ENCODE peak calls at places on chromosome 4, in six cellular contexts. L is mesendoderm, W is neuronal stem cell, H is H9, B is mesenchymal stem cell, O is H1. M is an unnamed sample.

GRCh38 chr4:54233697-54234496 is 4.8 kb downstream of the PDGFRA start:
- DNase-seq in L (peak), O (peak), W (peak), H (peak), B (peak), M (peak)

GRCh38 chr4:73901031-73901430 is 31.8 kb downstream of the CXCL1 start:
- DNase-seq in H (no peak), O (no peak), L (no peak), W (no peak), B (no peak), M (peak)

GRCh38 chr4:146545102-146545501 is 23.4 kb upstream of the SLC10A7 start:
- DNase-seq in W (no peak), L (peak), B (peak), H (peak), O (no peak), M (peak)

GRCh38 chr4:23582671-23583070 is 307.2 kb downstream of the PPARGC1A start:
- DNase-seq in O (no peak), B (no peak), H (no peak), L (no peak), W (no peak), M (no peak)

GRCh38 chr4:132333723-132334045 is 815.4 kb upstream of the PCDH10 start:
- DNase-seq in B (peak), H (no peak), O (no peak), L (no peak), W (no peak), M (peak)

GRCh38 chr4:126610933-126611332 is 1021.8 kb upstream of the INTU start:
- DNase-seq in L (no peak), W (no peak), O (no peak), B (no peak), H (no peak), M (no peak)

GRCh38 chr4:109211671-109212070 is 90.8 kb downstream of the COL25A1 start:
- DNase-seq in L (no peak), H (no peak), W (no peak), B (no peak), O (no peak), M (peak)

GRCh38 chr4:58247792-58248191 is 1137.6 kb upstream of the IGFBP7 start:
- DNase-seq in O (no peak), H (peak), B (peak), L (peak), W (no peak), M (no peak)

GRCh38 chr4:24611575-24611974 is 27.2 kb upstream of the DHX15 start:
- DNase-seq in B (no peak), O (no peak), L (no peak), H (no peak), W (no peak), M (no peak)

GRCh38 chr4:153519677-153520076 is 53.5 kb downstream of the TMEM131L start:
- DNase-seq in O (no peak), W (no peak), B (no peak), L (no peak), H (no peak), M (no peak)

GRCh38 chr4:152168960-152169616 is 366.8 kb downstream of the FBXW7 start:
- DNase-seq in L (no peak), W (no peak), B (no peak), H (no peak), O (no peak), M (no peak)

GRCh38 chr4:169253087-169253675 is 17.6 kb downstream of the SH3RF1 start:
- DNase-seq in O (no peak), W (no peak), H (no peak), B (no peak), L (no peak), M (no peak)

GRCh38 chr4:168019921-168020320 is 72.4 kb upstream of the ANXA10 start:
- DNase-seq in O (no peak), L (no peak), H (no peak), B (no peak), W (no peak), M (no peak)

GRCh38 chr4:182189107-182189878 is 53.9 kb upstream of the TENM3 start:
- DNase-seq in O (no peak), B (peak), W (no peak), L (no peak), H (no peak), M (peak)

GRCh38 chr4:177339794-177340374 is 30.2 kb downstream of the NEIL3 start:
- DNase-seq in B (peak), H (no peak), L (peak), W (no peak), O (no peak), M (peak)

GRCh38 chr4:186241616-186242015 is 14.3 kb downstream of the KLKB1 start:
- DNase-seq in O (no peak), L (no peak), W (no peak), B (no peak), H (no peak), M (no peak)

GRCh38 chr4:77308843-77309242 is 151.8 kb downstream of the CCNG2 start:
- DNase-seq in W (peak), B (peak), H (no peak), L (peak), O (no peak), M (peak)

GRCh38 chr4:98447648-98448047 is 186.5 kb downstream of the RAP1GDS1 start:
- DNase-seq in L (peak), W (no peak), B (no peak), O (peak), H (no peak), M (no peak)

GRCh38 chr4:137927972-137928371 is 314.2 kb downstream of the SLC7A11 start:
- DNase-seq in H (no peak), L (no peak), W (no peak), O (no peak), B (no peak), M (no peak)

GRCh38 chr4:89957527-89957926 is 62.9 kb downstream of the MMRN1 start:
- DNase-seq in B (no peak), H (no peak), W (no peak), L (peak), O (no peak), M (no peak)

GRCh38 chr4:151031831-151032605 is 16.9 kb upstream of the LRBA start:
- DNase-seq in W (no peak), B (peak), L (no peak), O (no peak), H (no peak), M (peak)

GRCh38 chr4:123819362-123820035 is 422.9 kb downstream of the SPRY1 start:
- DNase-seq in L (no peak), H (no peak), O (no peak), W (no peak), B (no peak), M (no peak)

GRCh38 chr4:37812713-37813112 is 13.8 kb upstream of the PGM2 start:
- DNase-seq in H (no peak), L (peak), W (no peak), O (no peak), B (peak), M (peak)

GRCh38 chr4:80694178-80694577 is 336.3 kb upstream of the BMP3 start:
- DNase-seq in L (no peak), B (no peak), O (no peak), H (no peak), W (no peak), M (no peak)

GRCh38 chr4:109406337-109406931 is 27.2 kb upstream of the SEC24B start:
- DNase-seq in O (no peak), B (peak), L (peak), H (no peak), W (peak), M (peak)

GRCh38 chr4:7938513-7939376 is 916 bp downstream of the AFAP1 start:
- DNase-seq in L (peak), B (peak), H (no peak), W (no peak), O (no peak), M (peak)

GRCh38 chr4:55604996-55605395 is 13.0 kb upstream of the PDCL2 start:
- DNase-seq in H (no peak), L (no peak), B (no peak), O (no peak), W (no peak), M (no peak)

GRCh38 chr4:122151982-122152698 is at the start of gene BLTP1:
- DNase-seq in O (peak), B (peak), H (peak), L (peak), W (peak), M (peak)

DNA sequence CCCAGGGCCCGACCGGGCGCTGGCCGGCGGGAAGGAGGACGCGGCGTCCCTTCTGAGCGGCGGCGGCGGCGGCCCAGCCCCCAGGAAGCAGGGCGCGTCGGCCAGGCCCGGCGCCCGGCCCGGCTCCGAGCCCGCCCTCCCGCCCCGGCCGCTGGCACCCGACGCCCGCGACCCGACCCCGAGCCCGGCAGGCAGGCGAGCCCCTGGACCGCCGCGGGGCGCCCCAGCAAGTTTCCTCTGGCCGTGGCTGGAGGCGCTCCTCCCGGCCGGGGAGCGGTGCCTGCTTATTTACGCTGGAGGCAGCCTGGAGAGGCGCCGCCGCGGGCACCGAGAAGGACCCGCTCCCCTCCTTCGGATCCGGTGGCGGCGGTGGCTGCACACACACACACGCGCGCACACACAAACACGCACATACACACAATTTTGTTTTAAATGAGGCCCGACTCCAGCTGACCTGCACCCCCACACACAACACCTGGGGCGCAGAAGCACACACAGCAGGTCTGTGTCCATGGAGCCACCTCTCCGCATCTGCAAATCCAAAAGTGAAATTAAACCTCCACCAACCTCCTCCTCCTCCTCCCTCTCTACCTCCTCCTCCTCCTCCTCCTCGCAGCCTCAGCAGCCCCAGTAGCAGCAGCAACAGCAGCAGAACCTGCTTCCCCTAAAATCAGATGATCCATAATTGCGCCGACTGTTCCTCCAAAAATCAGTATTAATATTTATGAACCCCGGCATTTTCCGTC is 662 bp downstream of the IRF2 start:
- DNase-seq in W (peak), O (peak), B (peak), L (peak), H (no peak), M (peak)
- H2AK5ac ChIP-seq in W (peak), O (no peak), B (no peak), L (peak), H (no peak), M (peak)

DNA sequence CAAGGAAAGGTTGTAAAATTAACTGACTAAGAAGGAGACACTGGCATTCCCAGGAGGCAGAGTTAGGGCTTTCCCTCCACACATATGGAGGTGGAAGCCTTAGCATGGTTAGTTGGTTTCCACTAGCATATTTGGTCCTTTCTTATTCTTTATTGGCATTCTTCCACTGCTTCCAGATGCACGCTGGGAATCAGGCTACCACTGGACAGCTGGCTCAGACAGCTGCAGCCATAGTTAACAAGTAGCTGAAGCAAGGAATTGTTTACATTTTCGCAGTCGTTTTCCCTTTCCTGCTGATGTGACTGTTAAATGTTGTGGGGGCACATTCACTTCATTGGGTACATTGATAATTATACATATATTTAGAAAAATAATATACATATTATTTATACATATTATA is 169.2 kb downstream of the GRIA2 start:
- DNase-seq in W (no peak), O (no peak), L (no peak), H (no peak), B (no peak), M (no peak)
- H2AK5ac ChIP-seq in W (no peak), O (no peak), L (no peak), H (no peak), B (no peak), M (no peak)

DNA sequence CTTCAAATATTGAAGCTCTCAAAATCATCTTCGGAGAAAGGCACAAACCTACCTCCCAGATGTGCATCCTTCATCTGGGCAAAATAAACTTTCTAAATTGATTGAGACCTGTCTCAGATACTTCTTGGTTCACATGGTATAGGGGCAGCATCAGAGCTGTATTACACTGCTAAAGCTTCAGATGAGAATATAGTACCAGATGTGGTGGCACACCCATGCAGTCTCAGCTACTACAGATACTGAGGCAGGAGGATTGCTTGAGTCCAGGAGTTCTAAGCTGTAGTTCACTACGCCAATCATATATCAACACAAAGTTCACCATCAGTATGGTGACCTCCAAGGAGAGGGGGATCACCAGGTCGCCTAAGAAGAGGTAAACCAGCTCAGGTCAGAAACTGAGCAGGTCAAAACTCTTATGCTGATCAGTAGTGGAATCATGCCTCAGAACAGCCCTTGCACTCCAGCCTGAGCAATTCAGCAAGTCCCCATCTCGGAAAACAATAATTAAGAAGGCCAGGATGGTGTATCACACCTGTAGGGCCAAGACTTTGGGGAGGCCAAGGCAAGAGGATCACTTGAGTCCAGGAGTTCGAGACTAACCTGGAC is 22.0 kb downstream of the ELF2 start:
- DNase-seq in H (no peak), L (no peak), B (no peak), W (no peak), O (no peak), M (no peak)
- H2AK5ac ChIP-seq in H (peak), L (peak), B (no peak), W (no peak), O (peak), M (no peak)

DNA sequence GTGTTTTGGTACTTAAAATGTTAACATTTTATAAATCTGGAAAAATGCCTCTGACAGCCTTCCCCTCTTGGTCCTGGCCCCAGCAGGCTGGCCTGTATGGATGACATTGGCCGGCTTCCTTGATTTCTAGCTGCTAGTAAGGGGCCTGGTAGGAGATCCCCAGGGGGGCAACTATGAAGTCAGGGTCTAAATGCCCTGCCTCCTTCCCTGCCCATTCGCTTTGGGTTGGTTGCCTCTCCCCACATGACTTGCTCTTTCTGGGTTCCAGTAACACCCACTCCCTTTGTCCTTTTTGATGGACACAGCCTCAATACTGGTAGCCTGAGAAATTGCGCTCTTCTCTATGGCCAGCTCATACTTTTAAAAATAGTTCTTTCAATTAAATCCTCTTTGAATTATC is 78.0 kb upstream of the MAD2L1 start:
- DNase-seq in W (no peak), L (peak), B (no peak), O (no peak), H (peak), M (no peak)
- H2AK5ac ChIP-seq in W (no peak), L (no peak), B (no peak), O (no peak), H (no peak), M (no peak)

GRCh38 chr4:36392916-36393315 is 111.5 kb downstream of the DTHD1 start:
- DNase-seq in W (no peak), L (no peak), H (no peak), B (no peak), O (no peak), M (no peak)
- H2AK5ac ChIP-seq in W (no peak), L (no peak), H (no peak), B (no peak), O (no peak), M (no peak)

DNA sequence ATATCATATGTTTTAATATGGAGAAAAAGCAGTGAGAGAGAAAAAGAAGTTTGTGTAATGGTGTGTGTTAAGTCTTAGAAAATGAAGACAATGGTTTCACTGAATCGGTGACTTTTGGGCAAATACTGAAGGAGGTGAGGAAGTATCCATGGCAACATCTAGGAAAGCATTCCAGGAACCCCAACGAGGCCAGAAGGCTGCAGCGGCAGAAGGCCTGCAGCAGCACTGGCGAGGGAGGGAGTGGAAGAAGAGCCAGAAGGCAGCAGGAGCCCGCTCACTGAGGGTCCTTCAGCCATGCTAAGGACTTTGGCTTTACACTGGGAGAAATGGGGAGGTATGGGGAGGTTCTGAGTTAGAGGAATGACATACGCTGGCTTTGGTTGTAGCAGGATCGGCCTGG is 26.8 kb downstream of the COQ2 start:
- DNase-seq in H (no peak), B (no peak), L (peak), O (no peak), W (no peak), M (no peak)
- H2AK5ac ChIP-seq in H (no peak), B (peak), L (no peak), O (no peak), W (no peak), M (peak)

GRCh38 chr4:102318526-102318925 is 26.8 kb downstream of the SLC39A8 start:
- DNase-seq in W (no peak), H (no peak), B (no peak), O (no peak), L (no peak), M (no peak)

GRCh38 chr4:102318105-102318504 is 27.2 kb downstream of the SLC39A8 start:
- DNase-seq in B (no peak), W (no peak), H (no peak), O (no peak), L (no peak), M (no peak)

GRCh38 chr4:102317459-102317858 is 27.8 kb downstream of the SLC39A8 start:
- DNase-seq in L (no peak), W (no peak), B (no peak), H (no peak), O (no peak), M (no peak)

GRCh38 chr4:102321260-102321991 is 23.9 kb downstream of the SLC39A8 start:
- DNase-seq in L (peak), B (no peak), H (peak), W (no peak), O (no peak), M (no peak)

DNA sequence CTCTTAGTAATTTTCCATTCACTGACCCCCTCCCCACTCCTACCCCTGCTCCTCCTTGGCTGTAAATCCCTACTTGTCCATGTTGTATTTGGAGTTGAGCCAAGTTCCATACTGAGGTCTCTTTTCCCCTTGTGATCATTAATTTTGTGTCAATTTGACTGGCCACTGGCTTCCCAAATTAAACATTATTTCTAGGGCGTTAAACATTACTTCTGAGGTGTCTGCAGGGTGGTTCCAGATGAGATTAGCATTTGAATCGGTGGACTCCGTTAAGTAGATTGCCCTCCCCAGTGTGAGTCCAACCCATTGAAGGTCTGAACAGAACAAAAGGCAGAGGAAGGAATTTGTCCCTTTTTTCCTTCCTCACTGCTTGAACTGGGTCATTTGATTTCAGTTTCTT is 25.7 kb downstream of the SLC39A8 start:
- DNase-seq in H (peak), W (no peak), L (peak), B (no peak), O (peak), M (no peak)
- H2AK5ac ChIP-seq in H (no peak), W (no peak), L (no peak), B (no peak), O (peak), M (no peak)

M was measured in IMR-90.